ENCODE peak calls at places on chromosomes 3 and 15, in five cellular contexts. One of them, this sample, is unnamed.

GRCh38 chr3:115624898-115625297 is 1.6 kb downstream of the GAP43 start:
- DNase-seq in PC-9: no peak
- DNase-seq in neural progenitor cell: peak; percentile 22
- DNase-seq in fibroblast of lung: no peak
- DNase-seq in hepatocyte: no peak
- DNase-seq in this sample: no peak

GRCh38 chr3:192914873-192915272 is 2.8 kb downstream of the MB21D2 start:
- DNase-seq in PC-9: no peak
- DNase-seq in neural progenitor cell: no peak
- DNase-seq in fibroblast of lung: no peak
- DNase-seq in hepatocyte: no peak
- DNase-seq in this sample: no peak

GRCh38 chr15:74873756-74874424 is 725 bp upstream of the SCAMP2 start:
- DNase-seq in PC-9: no peak
- DNase-seq in neural progenitor cell: peak; percentile 33
- DNase-seq in fibroblast of lung: no peak
- DNase-seq in hepatocyte: peak; percentile 37
- DNase-seq in this sample: no peak

GRCh38 chr3:117997201-117998049 is 1037.2 kb downstream of the IGSF11 start:
- DNase-seq in PC-9: peak; percentile 47
- DNase-seq in neural progenitor cell: peak; percentile 93
- DNase-seq in fibroblast of lung: peak; percentile 77
- DNase-seq in hepatocyte: peak; percentile 90
- DNase-seq in this sample: peak; percentile 7

GRCh38 chr3:71859128-71859519 is 74.2 kb upstream of the PROK2 start:
- DNase-seq in PC-9: no peak
- DNase-seq in neural progenitor cell: peak; percentile 60
- DNase-seq in fibroblast of lung: peak; percentile 1
- DNase-seq in hepatocyte: peak; percentile 59
- DNase-seq in this sample: no peak

GRCh38 chr3:116001063-116001765 is 377.9 kb downstream of the GAP43 start:
- DNase-seq in PC-9: no peak
- DNase-seq in neural progenitor cell: no peak
- DNase-seq in fibroblast of lung: peak; percentile 61
- DNase-seq in hepatocyte: no peak
- DNase-seq in this sample: no peak

GRCh38 chr3:184791134-184791533 is 20.8 kb upstream of the VPS8 start:
- DNase-seq in PC-9: no peak
- DNase-seq in neural progenitor cell: no peak
- DNase-seq in fibroblast of lung: no peak
- DNase-seq in hepatocyte: no peak
- DNase-seq in this sample: no peak

GRCh38 chr3:115624029-115624645 is 827 bp downstream of the GAP43 start:
- DNase-seq in PC-9: no peak
- DNase-seq in neural progenitor cell: peak; percentile 58
- DNase-seq in fibroblast of lung: no peak
- DNase-seq in hepatocyte: no peak
- DNase-seq in this sample: no peak

GRCh38 chr3:111812680-111813079 is 46.4 kb upstream of the PHLDB2 start:
- DNase-seq in PC-9: no peak
- DNase-seq in neural progenitor cell: no peak
- DNase-seq in fibroblast of lung: no peak
- DNase-seq in hepatocyte: no peak
- DNase-seq in this sample: no peak

DNA sequence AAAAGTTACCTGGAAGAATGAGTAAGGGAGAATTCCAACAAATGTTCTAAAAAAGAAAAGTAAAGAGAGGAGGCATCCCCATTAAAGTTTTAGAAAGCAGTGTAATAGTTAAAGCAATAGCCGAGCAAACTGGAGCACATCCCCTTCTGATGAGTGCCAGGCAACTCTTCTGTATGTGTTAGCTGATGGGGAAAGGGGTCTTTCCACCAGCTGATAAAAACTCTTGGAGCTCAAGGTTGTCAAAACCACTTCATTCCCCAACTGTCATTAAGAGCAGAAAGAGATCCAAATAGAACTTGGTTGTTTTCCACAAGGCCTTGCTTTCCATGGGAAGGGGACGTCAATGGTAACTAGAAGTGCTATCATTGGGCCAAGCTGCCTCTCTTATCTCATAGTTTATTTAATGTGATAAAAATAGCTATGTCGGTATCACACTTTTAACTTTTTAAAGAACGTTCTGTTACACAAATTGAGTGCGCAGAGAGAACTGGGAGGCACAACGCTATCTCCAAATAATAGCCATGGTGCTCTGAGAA is 116.9 kb downstream of the POLR2M start:
- DNase-seq in PC-9: no peak
- DNase-seq in neural progenitor cell: no peak
- DNase-seq in fibroblast of lung: no peak
- DNase-seq in hepatocyte: no peak
- DNase-seq in this sample: no peak
- H4K20me1 ChIP-seq in PC-9: no peaks in the 10 kb centered on the region
- H4K20me1 ChIP-seq in neural progenitor cell: no peaks in the 10 kb centered on the region
- H4K20me1 ChIP-seq in fibroblast of lung: no peaks in the 10 kb centered on the region
- H4K20me1 ChIP-seq in hepatocyte: no peaks in the 10 kb centered on the region
- H4K20me1 ChIP-seq in this sample: no peaks in the 10 kb centered on the region

GRCh38 chr3:189132901-189133300 is 38.9 kb upstream of the TPRG1 start:
- DNase-seq in PC-9: no peak
- DNase-seq in neural progenitor cell: no peak
- DNase-seq in fibroblast of lung: no peak
- DNase-seq in hepatocyte: no peak
- DNase-seq in this sample: no peak
- H2AFZ ChIP-seq in PC-9: peak overlapping the region; percentile 41
- H2AFZ ChIP-seq in neural progenitor cell: no peak overlapping the region
- H2AFZ ChIP-seq in fibroblast of lung: peak overlapping the region; percentile 77
- H2AFZ ChIP-seq in hepatocyte: peak overlapping the region; percentile 27
- H2AFZ ChIP-seq in this sample: no peak overlapping the region

DNA sequence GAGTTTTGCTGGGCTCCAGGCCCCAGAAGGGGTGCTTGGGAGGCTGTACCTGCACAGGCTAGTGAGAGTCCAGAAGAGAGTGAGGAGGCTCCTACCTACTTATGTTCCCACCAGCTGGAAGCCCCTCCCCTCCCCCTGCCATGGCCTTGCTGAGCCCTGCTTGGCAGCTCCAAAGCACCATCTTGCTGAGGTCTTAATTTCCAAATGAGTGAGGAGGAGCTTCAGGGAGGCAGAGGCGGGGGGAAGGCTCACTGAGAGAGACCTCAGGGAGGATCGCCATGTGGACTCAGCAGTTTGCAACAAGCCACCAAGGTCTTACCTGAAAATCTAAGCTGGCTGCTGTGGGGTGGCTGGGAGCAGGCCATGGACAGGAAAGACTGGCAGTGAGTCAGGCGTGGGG is 8.7 kb upstream of the CACNA2D2 start:
- DNase-seq in PC-9: no peak
- DNase-seq in neural progenitor cell: no peak
- DNase-seq in fibroblast of lung: no peak
- DNase-seq in hepatocyte: no peak
- DNase-seq in this sample: no peak
- H4K20me1 ChIP-seq in PC-9: no peaks in the 10 kb centered on the region
- H4K20me1 ChIP-seq in neural progenitor cell: no peaks in the 10 kb centered on the region
- H4K20me1 ChIP-seq in fibroblast of lung: no peaks in the 10 kb centered on the region
- H4K20me1 ChIP-seq in hepatocyte: no peaks in the 10 kb centered on the region
- H4K20me1 ChIP-seq in this sample: no peaks in the 10 kb centered on the region

GRCh38 chr3:61668317-61668864 is 107.0 kb downstream of the PTPRG start:
- DNase-seq in PC-9: no peak
- DNase-seq in neural progenitor cell: no peak
- DNase-seq in fibroblast of lung: no peak
- DNase-seq in hepatocyte: no peak
- DNase-seq in this sample: no peak

GRCh38 chr3:61669203-61669602 is 107.8 kb downstream of the PTPRG start:
- DNase-seq in PC-9: no peak
- DNase-seq in neural progenitor cell: no peak
- DNase-seq in fibroblast of lung: peak; percentile 11
- DNase-seq in hepatocyte: no peak
- DNase-seq in this sample: no peak

GRCh38 chr3:61666615-61667320 is 105.4 kb downstream of the PTPRG start:
- DNase-seq in PC-9: no peak
- DNase-seq in neural progenitor cell: no peak
- DNase-seq in fibroblast of lung: peak; percentile 32
- DNase-seq in hepatocyte: no peak
- DNase-seq in this sample: no peak

GRCh38 chr3:61667417-61668213 is 106.2 kb downstream of the PTPRG start:
- DNase-seq in PC-9: no peak
- DNase-seq in neural progenitor cell: no peak
- DNase-seq in fibroblast of lung: no peak
- DNase-seq in hepatocyte: no peak
- DNase-seq in this sample: no peak

GRCh38 chr3:61669676-61670299 is 108.4 kb downstream of the PTPRG start:
- DNase-seq in PC-9: peak; percentile 31
- DNase-seq in neural progenitor cell: no peak
- DNase-seq in fibroblast of lung: peak; percentile 33
- DNase-seq in hepatocyte: no peak
- DNase-seq in this sample: no peak
- H2AFZ ChIP-seq in PC-9: no peak overlapping the region
- H2AFZ ChIP-seq in neural progenitor cell: no peak overlapping the region
- H2AFZ ChIP-seq in fibroblast of lung: no peak overlapping the region
- H2AFZ ChIP-seq in hepatocyte: no peak overlapping the region
- H2AFZ ChIP-seq in this sample: no peak overlapping the region

GRCh38 chr15:42992626-42993025 is 72.0 kb upstream of the TTBK2 start:
- DNase-seq in PC-9: no peak
- DNase-seq in neural progenitor cell: no peak
- DNase-seq in fibroblast of lung: peak; percentile 14
- DNase-seq in hepatocyte: no peak
- DNase-seq in this sample: no peak

GRCh38 chr15:42999201-42999779 is 78.7 kb upstream of the TTBK2 start:
- DNase-seq in PC-9: no peak
- DNase-seq in neural progenitor cell: no peak
- DNase-seq in fibroblast of lung: no peak
- DNase-seq in hepatocyte: no peak
- DNase-seq in this sample: no peak

GRCh38 chr15:42994546-42994945 is 74.0 kb upstream of the TTBK2 start:
- DNase-seq in PC-9: no peak
- DNase-seq in neural progenitor cell: no peak
- DNase-seq in fibroblast of lung: peak; percentile 70
- DNase-seq in hepatocyte: no peak
- DNase-seq in this sample: no peak

GRCh38 chr15:42996871-42997270 is 76.3 kb upstream of the TTBK2 start:
- DNase-seq in PC-9: no peak
- DNase-seq in neural progenitor cell: peak; percentile 9
- DNase-seq in fibroblast of lung: no peak
- DNase-seq in hepatocyte: no peak
- DNase-seq in this sample: no peak
- H4K20me1 ChIP-seq in PC-9: no peaks in the 10 kb centered on the region
- H4K20me1 ChIP-seq in neural progenitor cell: no peaks in the 10 kb centered on the region
- H4K20me1 ChIP-seq in fibroblast of lung: no peaks in the 10 kb centered on the region
- H4K20me1 ChIP-seq in hepatocyte: no peaks in the 10 kb centered on the region
- H4K20me1 ChIP-seq in this sample: no peaks in the 10 kb centered on the region